ENCODE peak calls at places on chromosomes 16 and 17, in four cellular contexts. One of them, this sample, is unnamed.

GRCh38 chr17:4130715-4131114 is 12.1 kb downstream of the ZZEF1 start:
- DNase-seq in HepG2: no peak
- DNase-seq in GM12878: no peak
- DNase-seq in K562: peak; percentile 39
- DNase-seq in this sample: peak; percentile 17

GRCh38 chr17:31935512-31935911 is 1.3 kb upstream of the SUZ12 start:
- DNase-seq in HepG2: no peak
- DNase-seq in K562: no peak
- DNase-seq in GM12878: no peak
- DNase-seq in this sample: no peak

GRCh38 chr17:31517524-31517923 is 126.0 kb downstream of the RAB11FIP4 start:
- DNase-seq in K562: no peak
- DNase-seq in GM12878: no peak
- DNase-seq in HepG2: peak; percentile 53
- DNase-seq in this sample: no peak

GRCh38 chr17:65592131-65592965 is 30.9 kb upstream of the AXIN2 start:
- DNase-seq in GM12878: no peak
- DNase-seq in HepG2: peak; percentile 39
- DNase-seq in K562: no peak
- DNase-seq in this sample: no peak

GRCh38 chr16:4780235-4780634 is 7.9 kb downstream of the SEPTIN12 start:
- DNase-seq in HepG2: no peak
- DNase-seq in GM12878: no peak
- DNase-seq in K562: no peak
- DNase-seq in this sample: peak; percentile 23

GRCh38 chr16:58389724-58390123 is 2.5 kb upstream of the GINS3 start:
- DNase-seq in GM12878: no peak
- DNase-seq in HepG2: no peak
- DNase-seq in K562: no peak
- DNase-seq in this sample: no peak

GRCh38 chr17:49703557-49704277 is 4.0 kb downstream of the SLC35B1 start:
- DNase-seq in HepG2: peak; percentile 90
- DNase-seq in GM12878: no peak
- DNase-seq in K562: peak; percentile 24
- DNase-seq in this sample: peak; percentile 39

GRCh38 chr17:74532115-74532514 is 840 bp upstream of the CD300LB start:
- DNase-seq in K562: no peak
- DNase-seq in HepG2: no peak
- DNase-seq in GM12878: no peak
- DNase-seq in this sample: no peak

GRCh38 chr17:20087538-20088250 is 78.5 kb downstream of the SPECC1 start:
- DNase-seq in HepG2: no peak
- DNase-seq in K562: no peak
- DNase-seq in GM12878: no peak
- DNase-seq in this sample: no peak

GRCh38 chr17:59435238-59435637 is 103.8 kb downstream of the YPEL2 start:
- DNase-seq in GM12878: no peak
- DNase-seq in K562: no peak
- DNase-seq in HepG2: no peak
- DNase-seq in this sample: peak; percentile 70

GRCh38 chr16:20001856-20002707 is 71.6 kb downstream of the GPR139 start:
- DNase-seq in HepG2: peak; percentile 44
- DNase-seq in K562: no peak
- DNase-seq in GM12878: no peak
- DNase-seq in this sample: no peak

GRCh38 chr16:15518412-15519351 is 84.3 kb downstream of the BMERB1 start:
- DNase-seq in GM12878: no peak
- DNase-seq in HepG2: no peak
- DNase-seq in K562: no peak
- DNase-seq in this sample: peak; percentile 76

GRCh38 chr17:43721537-43722268 is 36.9 kb downstream of the SOST start:
- DNase-seq in K562: peak; percentile 22
- DNase-seq in HepG2: no peak
- DNase-seq in GM12878: no peak
- DNase-seq in this sample: peak; percentile 35

GRCh38 chr16:3566990-3567389 is 10.2 kb downstream of the NLRC3 start:
- DNase-seq in GM12878: no peak
- DNase-seq in K562: no peak
- DNase-seq in HepG2: no peak
- DNase-seq in this sample: no peak

GRCh38 chr17:9239821-9240658 is 218.7 kb downstream of the NTN1 start:
- DNase-seq in K562: peak; percentile 93
- DNase-seq in HepG2: no peak
- DNase-seq in GM12878: no peak
- DNase-seq in this sample: peak; percentile 39

GRCh38 chr16:57277586-57277985 is 6.9 kb downstream of the PLLP start:
- DNase-seq in HepG2: no peak
- DNase-seq in K562: no peak
- DNase-seq in GM12878: no peak
- DNase-seq in this sample: peak; percentile 60

GRCh38 chr16:72847187-72848044 is 200.5 kb downstream of the ZFHX3 start:
- DNase-seq in GM12878: no peak
- DNase-seq in HepG2: peak; percentile 30
- DNase-seq in K562: peak; percentile 30
- DNase-seq in this sample: peak; percentile 36

GRCh38 chr17:58279016-58279671 is 1.6 kb downstream of the MPO start:
- DNase-seq in K562: peak; percentile 14
- DNase-seq in GM12878: no peak
- DNase-seq in HepG2: no peak
- DNase-seq in this sample: peak; percentile 30

GRCh38 chr16:65667013-65667578 is 545.2 kb upstream of the CDH11 start:
- DNase-seq in K562: peak; percentile 15
- DNase-seq in HepG2: peak; percentile 9
- DNase-seq in GM12878: no peak
- DNase-seq in this sample: peak; percentile 28

GRCh38 chr16:14202697-14203096 is 131.6 kb downstream of the MRTFB start:
- DNase-seq in GM12878: no peak
- DNase-seq in HepG2: peak; percentile 54
- DNase-seq in K562: no peak
- DNase-seq in this sample: no peak

GRCh38 chr17:8029121-8029520 is 9.7 kb upstream of the ALOX15B start:
- DNase-seq in GM12878: no peak
- DNase-seq in HepG2: no peak
- DNase-seq in K562: no peak
- DNase-seq in this sample: peak; percentile 20
- TF ChIP-seq MXI1 in GM12878: no peak
- TF ChIP-seq MXI1 in HepG2: no peak
- TF ChIP-seq MXI1 in K562: no peak
- TF ChIP-seq MXI1 in this sample: no peak

DNA sequence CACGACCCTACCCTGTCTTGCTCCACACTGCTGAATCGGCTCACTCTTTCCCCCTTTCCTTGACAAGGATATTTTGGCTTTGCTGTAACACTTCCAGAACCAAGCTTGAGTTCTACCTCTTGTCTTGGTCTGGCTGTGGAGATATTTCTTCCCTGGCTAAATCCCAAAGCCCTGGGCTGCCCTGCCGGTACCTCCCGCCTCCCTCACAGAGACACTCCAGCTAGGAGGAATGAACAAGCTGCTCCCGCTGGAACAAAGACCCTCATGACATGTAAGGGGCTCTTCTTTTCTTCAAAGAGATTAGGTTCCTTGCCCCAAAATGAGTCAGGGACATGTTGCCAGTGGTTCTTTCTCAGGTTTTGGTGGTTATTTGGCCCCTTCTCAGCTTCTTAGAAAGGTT is 10.8 kb downstream of the INPP5K start:
- DNase-seq in HepG2: no peak
- DNase-seq in K562: no peak
- DNase-seq in GM12878: no peak
- DNase-seq in this sample: no peak
- TF ChIP-seq CEBPB in HepG2: no peak
- TF ChIP-seq CEBPB in K562: no peak
- TF ChIP-seq CEBPB in GM12878: no peak
- TF ChIP-seq CEBPB in this sample: no peak

DNA sequence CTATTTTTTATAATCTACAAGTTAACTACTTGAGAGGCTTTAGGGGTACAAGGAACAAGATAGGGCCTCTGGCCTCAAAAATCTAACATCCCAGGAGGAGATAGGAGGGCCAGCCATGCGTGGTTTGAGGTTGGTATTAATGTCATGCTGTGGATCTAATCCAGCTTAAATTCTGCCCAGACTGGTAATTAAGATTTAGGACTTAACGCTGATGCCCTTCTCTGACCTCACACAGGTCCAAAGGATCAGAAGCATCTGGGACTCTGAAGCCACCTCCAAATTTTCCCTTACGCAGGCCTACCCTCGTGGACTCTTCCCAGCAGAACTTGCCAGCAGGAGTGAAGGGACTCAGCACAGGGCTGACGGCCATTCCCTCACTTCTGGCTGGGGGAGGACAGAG is 15.1 kb downstream of the SLC6A4 start:
- DNase-seq in K562: no peak
- DNase-seq in GM12878: no peak
- DNase-seq in HepG2: no peak
- DNase-seq in this sample: no peak
- TF ChIP-seq MXI1 in K562: no peak
- TF ChIP-seq MXI1 in GM12878: no peak
- TF ChIP-seq MXI1 in HepG2: no peak
- TF ChIP-seq MXI1 in this sample: no peak

GRCh38 chr17:38616361-38616760 is 10.6 kb upstream of the SRCIN1 start:
- DNase-seq in HepG2: no peak
- DNase-seq in GM12878: no peak
- DNase-seq in K562: no peak
- DNase-seq in this sample: no peak
- TF ChIP-seq CEBPB in HepG2: no peak
- TF ChIP-seq CEBPB in GM12878: no peak
- TF ChIP-seq CEBPB in K562: no peak
- TF ChIP-seq CEBPB in this sample: no peak

DNA sequence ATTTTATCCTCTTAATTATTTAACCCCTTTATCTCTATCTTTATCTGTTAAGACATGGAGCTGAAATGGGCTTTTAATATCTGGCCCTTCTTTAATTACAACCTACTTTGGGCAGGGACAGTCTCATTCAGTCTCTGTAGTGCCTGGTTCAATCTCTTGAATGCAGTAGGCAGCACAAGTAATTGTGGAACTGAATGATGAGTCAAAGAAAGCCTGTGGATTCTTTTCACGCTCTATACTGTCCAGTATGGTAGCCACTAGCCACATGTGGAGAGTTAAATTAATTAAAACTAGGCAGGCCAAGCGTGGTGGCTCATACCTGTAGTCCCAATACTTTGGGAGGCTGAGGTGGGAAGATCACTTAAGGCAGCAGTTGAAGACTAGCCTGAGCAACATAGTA is 9.3 kb downstream of the BPTF start:
- DNase-seq in K562: no peak
- DNase-seq in GM12878: no peak
- DNase-seq in HepG2: no peak
- DNase-seq in this sample: no peak
- TF ChIP-seq MXI1 in K562: no peak
- TF ChIP-seq MXI1 in GM12878: no peak
- TF ChIP-seq MXI1 in HepG2: no peak
- TF ChIP-seq MXI1 in this sample: no peak

This sample was measured in IMR-90.